ENCODE peak calls at places on chromosomes 16 and 17, in nine cellular contexts. One of them, this sample, is unnamed. For H4K20me1, the result is how much of the 10 kb centered on the place peaks cover.

GRCh38 chr16:23052908-23053580 is 96.2 kb downstream of the USP31 start:
- DNase-seq in OCI-LY7: no peak
- DNase-seq in astrocyte: no peak
- DNase-seq in GM12878: no peak
- DNase-seq in GM23338: no peak
- DNase-seq in HCT116: no peak
- DNase-seq in HepG2: no peak
- DNase-seq in PC-9: no peak
- DNase-seq in MM.1S: no peak
- DNase-seq in this sample: no peak

GRCh38 chr16:66475232-66475631 is 48.1 kb downstream of the BEAN1 start:
- DNase-seq in astrocyte: no peak
- DNase-seq in PC-9: no peak
- DNase-seq in HCT116: no peak
- DNase-seq in GM23338: no peak
- DNase-seq in OCI-LY7: no peak
- DNase-seq in HepG2: no peak
- DNase-seq in GM12878: no peak
- DNase-seq in MM.1S: no peak
- DNase-seq in this sample: no peak

GRCh38 chr16:85138825-85139627 is 26.8 kb upstream of the CIBAR2 start:
- DNase-seq in HCT116: no peak
- DNase-seq in GM23338: no peak
- DNase-seq in astrocyte: no peak
- DNase-seq in PC-9: no peak
- DNase-seq in OCI-LY7: peak
- DNase-seq in HepG2: no peak
- DNase-seq in MM.1S: peak
- DNase-seq in GM12878: no peak
- DNase-seq in this sample: no peak

GRCh38 chr16:78957328-78958100 is 643.0 kb downstream of the MAF start:
- DNase-seq in MM.1S: peak
- DNase-seq in GM12878: no peak
- DNase-seq in PC-9: peak
- DNase-seq in astrocyte: no peak
- DNase-seq in OCI-LY7: peak
- DNase-seq in GM23338: no peak
- DNase-seq in HCT116: no peak
- DNase-seq in HepG2: no peak
- DNase-seq in this sample: no peak

GRCh38 chr16:87764600-87765472 is 950 bp downstream of the KLHDC4 start:
- DNase-seq in GM23338: no peak
- DNase-seq in PC-9: no peak
- DNase-seq in OCI-LY7: peak
- DNase-seq in MM.1S: peak
- DNase-seq in GM12878: no peak
- DNase-seq in HCT116: no peak
- DNase-seq in HepG2: no peak
- DNase-seq in astrocyte: no peak
- DNase-seq in this sample: no peak

GRCh38 chr17:75856062-75856681 is 1.0 kb upstream of the WBP2 start:
- DNase-seq in astrocyte: no peak
- DNase-seq in PC-9: no peak
- DNase-seq in MM.1S: peak
- DNase-seq in OCI-LY7: peak
- DNase-seq in GM23338: no peak
- DNase-seq in GM12878: no peak
- DNase-seq in HepG2: peak
- DNase-seq in HCT116: no peak
- DNase-seq in this sample: no peak

GRCh38 chr17:31842416-31843381 is 16.3 kb downstream of the COPRS start:
- DNase-seq in GM23338: peak
- DNase-seq in HCT116: peak
- DNase-seq in OCI-LY7: peak
- DNase-seq in HepG2: peak
- DNase-seq in MM.1S: peak
- DNase-seq in astrocyte: peak
- DNase-seq in GM12878: no peak
- DNase-seq in PC-9: peak
- DNase-seq in this sample: no peak

GRCh38 chr17:82531431-82531881 is 11.9 kb downstream of the FOXK2 start:
- DNase-seq in PC-9: no peak
- DNase-seq in HCT116: no peak
- DNase-seq in HepG2: no peak
- DNase-seq in GM23338: no peak
- DNase-seq in OCI-LY7: no peak
- DNase-seq in GM12878: no peak
- DNase-seq in astrocyte: peak
- DNase-seq in MM.1S: no peak
- DNase-seq in this sample: peak

GRCh38 chr16:81148277-81148676 is 52.1 kb upstream of the GCSH start:
- DNase-seq in MM.1S: no peak
- DNase-seq in astrocyte: no peak
- DNase-seq in GM23338: no peak
- DNase-seq in GM12878: no peak
- DNase-seq in HepG2: no peak
- DNase-seq in PC-9: no peak
- DNase-seq in OCI-LY7: no peak
- DNase-seq in HCT116: no peak
- DNase-seq in this sample: no peak

GRCh38 chr17:1480747-1481465 is 11.6 kb downstream of the MYO1C start:
- DNase-seq in GM12878: no peak
- DNase-seq in astrocyte: peak
- DNase-seq in HCT116: no peak
- DNase-seq in MM.1S: no peak
- DNase-seq in GM23338: no peak
- DNase-seq in HepG2: no peak
- DNase-seq in OCI-LY7: no peak
- DNase-seq in PC-9: no peak
- DNase-seq in this sample: no peak
- H3K27ac ChIP-seq in GM12878: no peak
- H3K27ac ChIP-seq in astrocyte: no peak
- H3K27ac ChIP-seq in HCT116: no peak
- H3K27ac ChIP-seq in MM.1S: no peak
- H3K27ac ChIP-seq in GM23338: no peak
- H3K27ac ChIP-seq in HepG2: no peak
- H3K27ac ChIP-seq in OCI-LY7: no peak
- H3K27ac ChIP-seq in PC-9: no peak
- H3K27ac ChIP-seq in this sample: no peak

GRCh38 chr16:1778200-1779179 is 3.9 kb downstream of the SPSB3 start:
- DNase-seq in HCT116: no peak
- DNase-seq in GM23338: no peak
- DNase-seq in PC-9: no peak
- DNase-seq in OCI-LY7: no peak
- DNase-seq in HepG2: no peak
- DNase-seq in astrocyte: no peak
- DNase-seq in GM12878: no peak
- DNase-seq in MM.1S: no peak
- DNase-seq in this sample: no peak

GRCh38 chr16:1779741-1780676 is 2.4 kb downstream of the SPSB3 start:
- DNase-seq in HCT116: no peak
- DNase-seq in HepG2: no peak
- DNase-seq in OCI-LY7: no peak
- DNase-seq in GM23338: no peak
- DNase-seq in MM.1S: no peak
- DNase-seq in PC-9: no peak
- DNase-seq in astrocyte: no peak
- DNase-seq in GM12878: no peak
- DNase-seq in this sample: no peak

GRCh38 chr16:1780677-1781072 is 1.7 kb downstream of the SPSB3 start:
- DNase-seq in OCI-LY7: no peak
- DNase-seq in HepG2: no peak
- DNase-seq in GM12878: no peak
- DNase-seq in MM.1S: no peak
- DNase-seq in GM23338: no peak
- DNase-seq in HCT116: no peak
- DNase-seq in astrocyte: no peak
- DNase-seq in PC-9: no peak
- DNase-seq in this sample: no peak

GRCh38 chr16:1777375-1778199 is 4.7 kb upstream of the MRPS34 start:
- DNase-seq in HCT116: no peak
- DNase-seq in GM23338: no peak
- DNase-seq in PC-9: no peak
- DNase-seq in GM12878: no peak
- DNase-seq in MM.1S: no peak
- DNase-seq in astrocyte: no peak
- DNase-seq in HepG2: no peak
- DNase-seq in OCI-LY7: no peak
- DNase-seq in this sample: no peak

DNA sequence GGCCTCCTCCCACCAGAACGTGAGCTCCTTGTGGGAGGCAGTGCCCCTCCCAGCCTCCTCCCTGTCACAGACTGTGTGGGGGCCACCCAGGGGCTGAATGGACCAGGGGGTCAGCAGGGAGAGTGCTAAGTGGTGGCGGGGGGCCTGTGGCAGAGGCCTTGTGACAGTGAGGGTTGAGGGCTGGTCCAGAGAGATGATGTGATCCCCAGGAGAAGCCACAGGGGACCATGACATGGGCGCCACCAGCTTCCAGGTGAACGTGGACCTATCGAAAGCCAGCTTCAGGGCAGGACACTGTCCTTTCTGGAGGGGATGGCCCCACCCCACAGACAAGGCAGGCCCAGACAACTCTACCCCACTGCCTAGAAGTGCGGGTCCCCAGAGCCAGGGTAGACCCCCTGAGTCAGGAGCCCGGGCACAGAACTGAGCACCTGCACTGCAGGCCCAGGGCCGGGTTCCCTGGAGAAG is 3.1 kb downstream of the SPSB3 start:
- DNase-seq in MM.1S: no peak
- DNase-seq in HCT116: no peak
- DNase-seq in GM12878: no peak
- DNase-seq in PC-9: no peak
- DNase-seq in HepG2: no peak
- DNase-seq in OCI-LY7: no peak
- DNase-seq in astrocyte: no peak
- DNase-seq in GM23338: no peak
- DNase-seq in this sample: no peak
- H4K20me1 ChIP-seq in MM.1S: under half
- H4K20me1 ChIP-seq in HCT116: under half
- H4K20me1 ChIP-seq in GM12878: under half
- H4K20me1 ChIP-seq in PC-9: under half
- H4K20me1 ChIP-seq in HepG2: under half
- H4K20me1 ChIP-seq in OCI-LY7: under half
- H4K20me1 ChIP-seq in astrocyte: under half
- H4K20me1 ChIP-seq in GM23338: under half
- H4K20me1 ChIP-seq in this sample: under half

GRCh38 chr17:49496866-49497146 is 1.7 kb downstream of the NGFR start:
- DNase-seq in PC-9: no peak
- DNase-seq in MM.1S: no peak
- DNase-seq in HepG2: no peak
- DNase-seq in HCT116: no peak
- DNase-seq in GM12878: no peak
- DNase-seq in OCI-LY7: no peak
- DNase-seq in GM23338: no peak
- DNase-seq in astrocyte: no peak
- DNase-seq in this sample: no peak

GRCh38 chr17:49495842-49496182 is 719 bp downstream of the NGFR start:
- DNase-seq in HCT116: no peak
- DNase-seq in OCI-LY7: no peak
- DNase-seq in PC-9: no peak
- DNase-seq in GM12878: no peak
- DNase-seq in HepG2: no peak
- DNase-seq in MM.1S: no peak
- DNase-seq in astrocyte: no peak
- DNase-seq in GM23338: peak
- DNase-seq in this sample: no peak

GRCh38 chr17:49494937-49495841 is at the start of gene NGFR:
- DNase-seq in GM23338: peak
- DNase-seq in GM12878: no peak
- DNase-seq in astrocyte: no peak
- DNase-seq in HepG2: no peak
- DNase-seq in OCI-LY7: peak
- DNase-seq in HCT116: no peak
- DNase-seq in MM.1S: peak
- DNase-seq in PC-9: peak
- DNase-seq in this sample: peak

GRCh38 chr17:49497147-49498036 is 2.3 kb downstream of the NGFR start:
- DNase-seq in GM23338: peak
- DNase-seq in OCI-LY7: no peak
- DNase-seq in HepG2: no peak
- DNase-seq in GM12878: no peak
- DNase-seq in PC-9: no peak
- DNase-seq in astrocyte: peak
- DNase-seq in MM.1S: no peak
- DNase-seq in HCT116: no peak
- DNase-seq in this sample: peak

DNA sequence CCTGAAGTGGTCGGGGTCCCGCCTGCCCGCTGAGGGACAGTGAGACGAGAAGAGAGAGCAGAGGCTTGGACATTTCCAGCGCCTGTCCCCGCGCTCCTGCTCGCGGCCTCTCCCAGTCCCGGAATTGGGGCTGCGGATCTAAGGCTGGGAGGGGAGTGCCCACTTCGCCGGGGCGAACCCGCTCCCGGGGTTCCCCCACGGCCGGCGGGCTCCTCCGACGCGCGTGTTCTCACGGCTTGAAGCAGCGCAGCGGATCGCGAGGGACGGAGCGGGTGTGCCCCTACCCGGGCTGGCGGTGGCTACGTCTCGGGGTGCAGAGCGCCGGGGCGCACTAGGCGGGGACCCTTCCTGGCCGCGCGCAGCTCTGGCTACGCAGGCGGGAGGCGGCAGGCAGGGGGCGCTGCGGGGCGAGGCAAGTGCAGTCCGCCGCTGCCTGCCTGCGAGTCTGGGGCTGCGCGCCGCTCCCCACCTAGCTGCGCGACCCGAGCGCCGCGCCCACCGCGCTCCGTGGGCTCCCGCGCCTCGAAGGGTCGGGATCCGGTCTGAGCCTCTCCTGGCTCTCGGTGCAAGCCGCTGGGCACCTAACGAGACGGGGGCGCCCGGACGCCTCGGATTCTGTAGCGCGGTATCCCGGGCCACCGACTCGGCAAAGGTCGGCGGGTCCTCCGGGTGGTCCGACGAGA is 1.2 kb downstream of the NGFR start:
- DNase-seq in PC-9: peak
- DNase-seq in astrocyte: peak
- DNase-seq in HCT116: no peak
- DNase-seq in MM.1S: peak
- DNase-seq in OCI-LY7: peak
- DNase-seq in GM12878: no peak
- DNase-seq in HepG2: no peak
- DNase-seq in GM23338: peak
- DNase-seq in this sample: peak
- TF ChIP-seq CTCF in PC-9: peak
- TF ChIP-seq CTCF in astrocyte: no peak
- TF ChIP-seq CTCF in HCT116: peak
- TF ChIP-seq CTCF in MM.1S: peak
- TF ChIP-seq CTCF in OCI-LY7: peak
- TF ChIP-seq CTCF in GM12878: peak
- TF ChIP-seq CTCF in HepG2: peak
- TF ChIP-seq CTCF in GM23338: peak
- TF ChIP-seq CTCF in this sample: peak

DNA sequence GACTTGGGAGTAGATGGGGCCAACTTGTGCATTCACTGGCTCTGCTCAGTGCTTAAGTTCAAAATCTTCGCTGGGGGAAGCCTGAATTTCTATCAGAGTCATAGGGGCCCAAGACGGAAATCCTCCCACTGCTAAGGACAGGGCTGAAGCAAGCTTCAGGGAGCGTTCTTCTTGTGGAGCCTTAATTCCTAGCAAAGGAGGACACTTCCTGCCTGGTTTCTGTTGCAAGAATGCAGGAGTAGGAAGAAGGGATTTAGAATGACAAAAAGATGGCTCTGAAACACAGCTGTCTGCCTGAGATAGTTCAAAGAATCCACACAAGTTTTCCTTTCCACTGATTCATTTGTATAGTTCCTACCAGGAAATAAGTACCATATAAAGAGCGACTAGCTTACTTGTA is 26.4 kb downstream of the PSME3IP1 start:
- DNase-seq in astrocyte: no peak
- DNase-seq in HepG2: no peak
- DNase-seq in GM23338: peak
- DNase-seq in GM12878: no peak
- DNase-seq in MM.1S: no peak
- DNase-seq in OCI-LY7: no peak
- DNase-seq in PC-9: no peak
- DNase-seq in HCT116: no peak
- DNase-seq in this sample: no peak
- H3K27ac ChIP-seq in astrocyte: no peak
- H3K27ac ChIP-seq in HepG2: no peak
- H3K27ac ChIP-seq in GM23338: no peak
- H3K27ac ChIP-seq in GM12878: no peak
- H3K27ac ChIP-seq in MM.1S: no peak
- H3K27ac ChIP-seq in OCI-LY7: no peak
- H3K27ac ChIP-seq in PC-9: no peak
- H3K27ac ChIP-seq in HCT116: no peak
- H3K27ac ChIP-seq in this sample: no peak